ENCODE peak calls at places on chromosomes 5 and 9, in five cellular contexts. One of them, this sample, is unnamed.

GRCh38 chr9:15136646-15137045 is 170.4 kb downstream of the TTC39B start:
- DNase-seq in fibroblast of lung: no peak
- DNase-seq in PC-3: peak; percentile 34
- DNase-seq in A673: peak; percentile 36
- DNase-seq in GM23248: peak; percentile 9
- DNase-seq in this sample: no peak

GRCh38 chr5:159655757-159656409 is 260.4 kb upstream of the ADRA1B start:
- DNase-seq in PC-3: peak; percentile 32
- DNase-seq in fibroblast of lung: no peak
- DNase-seq in GM23248: no peak
- DNase-seq in A673: no peak
- DNase-seq in this sample: no peak

GRCh38 chr5:175246242-175246891 is 197.6 kb downstream of the DRD1 start:
- DNase-seq in fibroblast of lung: peak; percentile 100
- DNase-seq in PC-3: peak; percentile 72
- DNase-seq in GM23248: peak; percentile 94
- DNase-seq in A673: no peak
- DNase-seq in this sample: peak; percentile 55

GRCh38 chr9:100602302-100602930 is 24.5 kb downstream of the CAVIN4 start:
- DNase-seq in GM23248: peak; percentile 62
- DNase-seq in A673: peak; percentile 72
- DNase-seq in fibroblast of lung: peak; percentile 44
- DNase-seq in PC-3: peak; percentile 65
- DNase-seq in this sample: peak; percentile 59

GRCh38 chr5:135458921-135459331 is 6.8 kb upstream of the TIFAB start:
- DNase-seq in A673: peak; percentile 48
- DNase-seq in GM23248: peak; percentile 41
- DNase-seq in PC-3: peak; percentile 32
- DNase-seq in fibroblast of lung: peak; percentile 58
- DNase-seq in this sample: no peak

GRCh38 chr5:131814990-131815389 is 18.2 kb upstream of the FNIP1 start:
- DNase-seq in PC-3: peak; percentile 77
- DNase-seq in fibroblast of lung: peak; percentile 86
- DNase-seq in A673: peak; percentile 71
- DNase-seq in GM23248: peak; percentile 68
- DNase-seq in this sample: no peak

GRCh38 chr9:129014124-129014523 is 14.0 kb downstream of the SH3GLB2 start:
- DNase-seq in PC-3: no peak
- DNase-seq in GM23248: no peak
- DNase-seq in fibroblast of lung: no peak
- DNase-seq in A673: no peak
- DNase-seq in this sample: no peak

GRCh38 chr5:148209151-148209550 is 6.3 kb downstream of the SPINK6 start:
- DNase-seq in PC-3: no peak
- DNase-seq in A673: no peak
- DNase-seq in fibroblast of lung: no peak
- DNase-seq in GM23248: no peak
- DNase-seq in this sample: no peak

GRCh38 chr5:150481972-150482406 is 25.9 kb upstream of the NDST1 start:
- DNase-seq in A673: no peak
- DNase-seq in GM23248: no peak
- DNase-seq in fibroblast of lung: no peak
- DNase-seq in PC-3: no peak
- DNase-seq in this sample: no peak

GRCh38 chr9:89139450-89139849 is 39.2 kb downstream of the SHC3 start:
- DNase-seq in GM23248: no peak
- DNase-seq in PC-3: no peak
- DNase-seq in A673: no peak
- DNase-seq in fibroblast of lung: peak; percentile 89
- DNase-seq in this sample: no peak

GRCh38 chr5:36897616-36898015 is 21.0 kb downstream of the NIPBL start:
- DNase-seq in GM23248: peak; percentile 60
- DNase-seq in fibroblast of lung: peak; percentile 56
- DNase-seq in PC-3: no peak
- DNase-seq in A673: no peak
- DNase-seq in this sample: no peak

GRCh38 chr9:137166242-137167112 is 3.4 kb downstream of the LRRC26 start:
- DNase-seq in fibroblast of lung: no peak
- DNase-seq in A673: no peak
- DNase-seq in GM23248: no peak
- DNase-seq in PC-3: no peak
- DNase-seq in this sample: no peak

GRCh38 chr9:137165250-137165836 is 4.5 kb downstream of the LRRC26 start:
- DNase-seq in GM23248: no peak
- DNase-seq in PC-3: no peak
- DNase-seq in A673: no peak
- DNase-seq in fibroblast of lung: no peak
- DNase-seq in this sample: no peak

GRCh38 chr9:137167752-137168574 is 1.9 kb downstream of the LRRC26 start:
- DNase-seq in GM23248: no peak
- DNase-seq in PC-3: no peak
- DNase-seq in fibroblast of lung: no peak
- DNase-seq in A673: no peak
- DNase-seq in this sample: no peak

GRCh38 chr9:137168575-137168906 is 1.3 kb downstream of the LRRC26 start:
- DNase-seq in A673: no peak
- DNase-seq in fibroblast of lung: no peak
- DNase-seq in GM23248: peak; percentile 20
- DNase-seq in PC-3: no peak
- DNase-seq in this sample: no peak

DNA sequence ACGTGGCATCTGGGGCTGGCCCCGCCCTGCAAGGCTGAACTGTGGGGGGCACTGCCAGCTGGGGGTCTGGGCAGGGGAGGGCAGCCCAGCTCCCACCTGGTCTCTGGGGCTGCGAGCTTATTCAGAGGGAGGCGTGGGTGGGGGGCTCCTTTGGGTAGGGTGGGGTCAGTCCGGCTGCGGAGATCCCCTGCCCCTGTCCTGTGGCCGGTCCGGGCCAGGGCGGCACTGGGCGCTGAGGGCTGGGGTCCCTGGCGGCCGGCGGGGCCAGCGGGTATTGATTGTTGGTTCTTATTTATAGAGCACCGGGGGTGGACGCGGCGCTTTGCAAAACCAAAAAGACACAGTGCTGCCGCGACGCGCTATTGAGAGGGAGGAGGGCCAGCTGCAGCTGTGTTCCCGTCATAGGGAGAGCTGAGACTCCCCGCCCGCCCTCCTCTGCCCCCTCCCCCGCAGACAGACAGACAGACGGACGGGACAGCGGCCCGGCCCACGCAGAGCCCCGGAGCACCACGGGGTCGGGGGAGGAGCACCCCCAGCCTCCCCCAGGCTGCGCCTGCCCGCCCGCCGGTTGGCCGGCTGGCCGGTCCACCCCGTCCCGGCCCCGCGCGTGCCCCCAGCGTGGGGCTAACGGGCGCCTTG is 2.6 kb downstream of the LRRC26 start:
- DNase-seq in A673: no peak
- DNase-seq in PC-3: no peak
- DNase-seq in GM23248: peak; percentile 9
- DNase-seq in fibroblast of lung: no peak
- DNase-seq in this sample: no peak
- TF ChIP-seq EZH2 in A673: no peak
- TF ChIP-seq EZH2 in PC-3: no peak
- TF ChIP-seq EZH2 in GM23248: peak; percentile 35
- TF ChIP-seq EZH2 in fibroblast of lung: no peak
- TF ChIP-seq EZH2 in this sample: no peak

GRCh38 chr9:98707158-98708102 is 1.3 kb downstream of the GABBR2 start:
- DNase-seq in GM23248: peak; percentile 95
- DNase-seq in A673: peak; percentile 57
- DNase-seq in PC-3: peak; percentile 61
- DNase-seq in fibroblast of lung: peak; percentile 83
- DNase-seq in this sample: no peak
- TF ChIP-seq EZH2 in GM23248: no peak
- TF ChIP-seq EZH2 in A673: peak; percentile 53
- TF ChIP-seq EZH2 in PC-3: no peak
- TF ChIP-seq EZH2 in fibroblast of lung: peak; percentile 45
- TF ChIP-seq EZH2 in this sample: peak; percentile 84

GRCh38 chr9:98706651-98707103 is 2.1 kb downstream of the GABBR2 start:
- DNase-seq in fibroblast of lung: peak; percentile 49
- DNase-seq in GM23248: peak; percentile 75
- DNase-seq in A673: no peak
- DNase-seq in PC-3: peak; percentile 19
- DNase-seq in this sample: no peak

GRCh38 chr9:98712987-98713386 is 4.3 kb upstream of the GABBR2 start:
- DNase-seq in GM23248: no peak
- DNase-seq in PC-3: peak; percentile 4
- DNase-seq in fibroblast of lung: no peak
- DNase-seq in A673: no peak
- DNase-seq in this sample: no peak

GRCh38 chr9:98709968-98710965 is 1.5 kb upstream of the GABBR2 start:
- DNase-seq in PC-3: peak; percentile 40
- DNase-seq in fibroblast of lung: peak; percentile 61
- DNase-seq in A673: peak; percentile 41
- DNase-seq in GM23248: peak; percentile 83
- DNase-seq in this sample: no peak

GRCh38 chr9:98708103-98708932 is 417 bp downstream of the GABBR2 start:
- DNase-seq in fibroblast of lung: no peak
- DNase-seq in A673: no peak
- DNase-seq in PC-3: no peak
- DNase-seq in GM23248: peak; percentile 48
- DNase-seq in this sample: no peak

GRCh38 chr9:98708933-98709911 is at the start of gene GABBR2:
- DNase-seq in fibroblast of lung: peak; percentile 23
- DNase-seq in GM23248: peak; percentile 53
- DNase-seq in A673: no peak
- DNase-seq in PC-3: no peak
- DNase-seq in this sample: no peak
- TF ChIP-seq EZH2 in fibroblast of lung: peak; percentile 49
- TF ChIP-seq EZH2 in GM23248: no peak
- TF ChIP-seq EZH2 in A673: no peak
- TF ChIP-seq EZH2 in PC-3: no peak
- TF ChIP-seq EZH2 in this sample: peak; percentile 75

GRCh38 chr5:14782591-14782990 is 89.0 kb downstream of the ANKH start:
- DNase-seq in A673: no peak
- DNase-seq in GM23248: no peak
- DNase-seq in PC-3: no peak
- DNase-seq in fibroblast of lung: no peak
- DNase-seq in this sample: no peak

GRCh38 chr5:14781106-14781505 is 90.5 kb downstream of the ANKH start:
- DNase-seq in GM23248: peak; percentile 7
- DNase-seq in PC-3: no peak
- DNase-seq in fibroblast of lung: peak; percentile 72
- DNase-seq in A673: no peak
- DNase-seq in this sample: no peak

GRCh38 chr5:14777932-14778788 is 93.4 kb downstream of the ANKH start:
- DNase-seq in GM23248: no peak
- DNase-seq in A673: no peak
- DNase-seq in fibroblast of lung: no peak
- DNase-seq in PC-3: no peak
- DNase-seq in this sample: no peak

GRCh38 chr5:14778789-14779070 is 92.8 kb downstream of the ANKH start:
- DNase-seq in fibroblast of lung: no peak
- DNase-seq in PC-3: no peak
- DNase-seq in A673: no peak
- DNase-seq in GM23248: no peak
- DNase-seq in this sample: no peak

DNA sequence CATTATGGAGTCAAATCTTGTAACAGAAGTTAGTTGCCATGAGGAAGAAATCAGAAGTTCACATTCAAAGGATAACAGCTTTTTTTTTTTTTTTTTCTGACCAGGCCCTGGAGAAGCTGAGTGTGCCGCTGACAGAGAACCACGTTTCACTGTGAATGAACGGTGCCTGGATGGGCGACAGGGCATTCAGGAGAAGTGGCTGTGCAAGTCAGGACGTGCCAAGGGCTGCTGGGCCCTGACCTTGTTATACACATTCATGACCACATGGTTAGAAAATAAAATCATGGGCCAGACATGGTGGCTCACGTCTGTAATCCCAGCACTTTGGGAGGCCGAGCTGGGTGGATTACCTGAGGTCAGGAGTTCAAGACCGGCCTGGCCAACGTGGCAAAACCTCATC is 91.6 kb downstream of the ANKH start:
- DNase-seq in PC-3: no peak
- DNase-seq in A673: no peak
- DNase-seq in GM23248: no peak
- DNase-seq in fibroblast of lung: no peak
- DNase-seq in this sample: no peak
- TF ChIP-seq EZH2 in PC-3: no peak
- TF ChIP-seq EZH2 in A673: no peak
- TF ChIP-seq EZH2 in GM23248: no peak
- TF ChIP-seq EZH2 in fibroblast of lung: no peak
- TF ChIP-seq EZH2 in this sample: no peak

DNA sequence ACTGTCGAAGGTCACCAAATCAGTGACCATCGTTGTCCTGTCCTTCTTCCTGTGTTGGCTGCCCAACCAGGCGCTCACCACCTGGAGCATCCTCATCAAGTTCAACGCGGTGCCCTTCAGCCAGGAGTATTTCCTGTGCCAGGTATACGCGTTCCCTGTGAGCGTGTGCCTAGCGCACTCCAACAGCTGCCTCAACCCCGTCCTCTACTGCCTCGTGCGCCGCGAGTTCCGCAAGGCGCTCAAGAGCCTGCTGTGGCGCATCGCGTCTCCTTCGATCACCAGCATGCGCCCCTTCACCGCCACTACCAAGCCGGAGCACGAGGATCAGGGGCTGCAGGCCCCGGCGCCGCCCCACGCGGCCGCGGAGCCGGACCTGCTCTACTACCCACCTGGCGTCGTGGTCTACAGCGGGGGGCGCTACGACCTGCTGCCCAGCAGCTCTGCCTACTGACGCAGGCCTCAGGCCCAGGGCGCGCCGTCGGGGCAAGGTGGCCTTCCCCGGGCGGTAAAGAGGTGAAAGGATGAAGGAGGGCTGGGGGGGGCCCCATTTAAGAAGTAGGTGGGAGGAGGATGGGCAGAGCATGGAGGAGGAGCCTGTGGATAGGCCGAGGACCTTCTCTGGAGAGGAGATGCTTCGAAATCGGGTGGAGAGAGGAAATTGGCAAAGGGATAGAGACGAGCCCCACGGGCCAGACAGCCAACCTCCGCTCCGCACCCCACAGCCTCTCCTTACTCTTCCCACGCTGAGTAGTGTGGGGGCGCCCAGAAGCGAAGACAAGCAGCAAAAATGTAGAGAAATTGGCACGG is 1.7 kb downstream of the RXFP3 start:
- DNase-seq in PC-3: no peak
- DNase-seq in A673: no peak
- DNase-seq in fibroblast of lung: no peak
- DNase-seq in GM23248: no peak
- DNase-seq in this sample: no peak
- TF ChIP-seq EZH2 in PC-3: no peak
- TF ChIP-seq EZH2 in A673: no peak
- TF ChIP-seq EZH2 in fibroblast of lung: peak; percentile 19
- TF ChIP-seq EZH2 in GM23248: no peak
- TF ChIP-seq EZH2 in this sample: peak; percentile 21

GRCh38 chr9:115116620-115117284 is 1.2 kb downstream of the TNC start:
- DNase-seq in GM23248: no peak
- DNase-seq in fibroblast of lung: no peak
- DNase-seq in A673: no peak
- DNase-seq in PC-3: peak; percentile 55
- DNase-seq in this sample: no peak

GRCh38 chr9:115121140-115121710 is 3.3 kb upstream of the TNC start:
- DNase-seq in A673: no peak
- DNase-seq in PC-3: peak; percentile 85
- DNase-seq in fibroblast of lung: peak; percentile 95
- DNase-seq in GM23248: peak; percentile 60
- DNase-seq in this sample: no peak

GRCh38 chr9:115117999-115118470 is at the start of gene TNC:
- DNase-seq in fibroblast of lung: peak; percentile 92
- DNase-seq in A673: peak; percentile 96
- DNase-seq in PC-3: peak; percentile 81
- DNase-seq in GM23248: peak; percentile 88
- DNase-seq in this sample: no peak

GRCh38 chr9:115115924-115116323 is 2.0 kb downstream of the TNC start:
- DNase-seq in PC-3: peak; percentile 87
- DNase-seq in fibroblast of lung: peak; percentile 86
- DNase-seq in A673: peak; percentile 30
- DNase-seq in GM23248: peak; percentile 94
- DNase-seq in this sample: no peak

GRCh38 chr9:115118471-115119156 is 657 bp upstream of the TNC start:
- DNase-seq in fibroblast of lung: peak; percentile 94
- DNase-seq in GM23248: peak; percentile 96
- DNase-seq in PC-3: peak; percentile 96
- DNase-seq in A673: peak; percentile 94
- DNase-seq in this sample: peak; percentile 92
- TF ChIP-seq EZH2 in fibroblast of lung: no peak
- TF ChIP-seq EZH2 in GM23248: no peak
- TF ChIP-seq EZH2 in PC-3: no peak
- TF ChIP-seq EZH2 in A673: no peak
- TF ChIP-seq EZH2 in this sample: no peak

This sample was measured in keratinocyte.